ENCODE peak calls at places on chromosomes 4 and X, in eight cellular contexts. N, X, Q, E, P, Z, W and V are unnamed samples.

GRCh38 chrX:123736333-123736921 is 3.6 kb upstream of the THOC2 start:
- DNase-seq in N (no peak), X (peak; percentile 22), Q (peak; percentile 65), E (peak; percentile 78), P (no peak), Z (no peak), W (no peak), V (no peak)

GRCh38 chrX:24169211-24169610 is 19.7 kb downstream of the ZFX start:
- DNase-seq in N (no peak), X (no peak), Q (no peak), E (peak; percentile 44), P (peak; percentile 53), Z (no peak), W (no peak), V (no peak)

GRCh38 chrX:47169726-47170515 is 23.7 kb upstream of the UBA1 start:
- DNase-seq in N (no peak), X (no peak), Q (no peak), E (peak; percentile 64), P (no peak), Z (no peak), W (peak; percentile 64), V (no peak)

GRCh38 chrX:100962811-100963210 is 6.7 kb upstream of the ARL13A start:
- DNase-seq in N (no peak), X (no peak), Q (no peak), E (no peak), P (no peak), Z (no peak), W (no peak), V (no peak)

GRCh38 chr4:13903851-13904340 is 276.4 kb upstream of the BOD1L1 start:
- DNase-seq in N (no peak), X (no peak), Q (no peak), E (no peak), P (no peak), Z (no peak), W (no peak), V (no peak)

GRCh38 chrX:136176399-136176825 is 29.1 kb downstream of the FHL1 start:
- DNase-seq in N (no peak), X (no peak), Q (peak; percentile 39), E (peak; percentile 91), P (no peak), Z (peak; percentile 64), W (no peak), V (no peak)

GRCh38 chr4:25160714-25161598 is 707 bp upstream of the SEPSECS start:
- DNase-seq in N (no peak), X (peak; percentile 31), Q (peak; percentile 1), E (no peak), P (peak; percentile 19), Z (no peak), W (no peak), V (no peak)

GRCh38 chrX:107565916-107566602 is 62.3 kb upstream of the PRPS1 start:
- DNase-seq in N (no peak), X (no peak), Q (peak; percentile 51), E (peak; percentile 52), P (no peak), Z (peak; percentile 47), W (no peak), V (no peak)

GRCh38 chr4:153649572-153649991 is 34.5 kb upstream of the TLR2 start:
- DNase-seq in N (no peak), X (no peak), Q (peak; percentile 61), E (peak; percentile 59), P (peak; percentile 73), Z (no peak), W (no peak), V (no peak)

GRCh38 chr4:20305976-20306375 is 54.3 kb downstream of the SLIT2 start:
- DNase-seq in N (no peak), X (no peak), Q (no peak), E (peak; percentile 55), P (no peak), Z (no peak), W (no peak), V (no peak)

GRCh38 chr4:57094482-57095223 is 15.5 kb downstream of the IGFBP7 start:
- DNase-seq in N (no peak), X (no peak), Q (peak; percentile 34), E (peak; percentile 75), P (no peak), Z (no peak), W (no peak), V (no peak)

GRCh38 chr4:73208376-73208775 is 50.2 kb downstream of the ANKRD17 start:
- DNase-seq in N (no peak), X (no peak), Q (peak; percentile 54), E (peak; percentile 75), P (no peak), Z (no peak), W (no peak), V (no peak)

GRCh38 chr4:22500128-22500611 is 15.7 kb downstream of the ADGRA3 start:
- DNase-seq in N (peak; percentile 58), X (no peak), Q (peak; percentile 73), E (no peak), P (no peak), Z (no peak), W (no peak), V (no peak)

GRCh38 chrX:9912341-9912740 is 54.8 kb upstream of the CLDN34 start:
- DNase-seq in N (no peak), X (no peak), Q (peak; percentile 67), E (no peak), P (no peak), Z (no peak), W (no peak), V (no peak)

GRCh38 chr4:166913926-166914325 is 320.4 kb downstream of the SPOCK3 start:
- DNase-seq in N (no peak), X (no peak), Q (no peak), E (no peak), P (no peak), Z (no peak), W (no peak), V (no peak)

GRCh38 chrX:57044226-57044625 is 48.9 kb upstream of the SPIN3 start:
- DNase-seq in N (no peak), X (no peak), Q (peak; percentile 12), E (no peak), P (no peak), Z (no peak), W (no peak), V (no peak)
- H3K4me3 ChIP-seq in N (no peak overlapping the region), X (no peak overlapping the region), Q (no peak overlapping the region), E (no peak overlapping the region), P (no peak overlapping the region), Z (no peak overlapping the region), W (no peak overlapping the region), V (no peak overlapping the region)

DNA sequence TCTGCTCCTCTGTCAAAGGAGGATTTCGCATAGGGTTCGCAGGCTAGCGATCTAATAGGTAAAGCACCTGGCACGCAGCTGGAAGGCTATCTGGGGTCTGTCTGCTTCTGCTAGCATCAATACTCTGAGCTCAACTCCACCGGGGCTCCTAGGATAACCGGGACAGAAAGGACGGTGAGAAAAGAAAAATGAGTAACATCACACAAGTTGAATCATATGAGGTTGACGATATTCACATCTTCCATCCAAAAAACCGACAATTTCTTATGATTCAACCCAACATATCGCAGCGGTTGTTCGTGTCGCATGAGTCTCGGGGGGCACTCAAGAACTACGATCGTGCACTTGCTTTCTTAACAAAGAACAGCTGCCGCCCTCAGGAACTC is 1.8 kb downstream of the PROM1 start:
- DNase-seq in N (no peak), X (no peak), Q (no peak), E (peak; percentile 5), P (no peak), Z (no peak), W (no peak), V (no peak)
- H3K4me3 ChIP-seq in N (peak overlapping the region; percentile 57), X (no peak overlapping the region), Q (no peak overlapping the region), E (no peak overlapping the region), P (no peak overlapping the region), Z (peak overlapping the region; percentile 59), W (peak overlapping the region; percentile 15), V (peak overlapping the region; percentile 52)

GRCh38 chr4:185657191-185657590 is 121.9 kb upstream of the PDLIM3 start:
- DNase-seq in N (no peak), X (no peak), Q (no peak), E (no peak), P (no peak), Z (no peak), W (no peak), V (peak; percentile 56)

GRCh38 chr4:185654311-185654710 is 119.0 kb upstream of the PDLIM3 start:
- DNase-seq in N (no peak), X (no peak), Q (no peak), E (no peak), P (no peak), Z (no peak), W (no peak), V (no peak)

GRCh38 chr4:185657699-185658098 is 122.4 kb upstream of the PDLIM3 start:
- DNase-seq in N (no peak), X (no peak), Q (no peak), E (no peak), P (no peak), Z (no peak), W (no peak), V (no peak)

GRCh38 chr4:185654965-185655554 is 119.8 kb upstream of the PDLIM3 start:
- DNase-seq in N (no peak), X (no peak), Q (no peak), E (no peak), P (no peak), Z (no peak), W (no peak), V (no peak)

DNA sequence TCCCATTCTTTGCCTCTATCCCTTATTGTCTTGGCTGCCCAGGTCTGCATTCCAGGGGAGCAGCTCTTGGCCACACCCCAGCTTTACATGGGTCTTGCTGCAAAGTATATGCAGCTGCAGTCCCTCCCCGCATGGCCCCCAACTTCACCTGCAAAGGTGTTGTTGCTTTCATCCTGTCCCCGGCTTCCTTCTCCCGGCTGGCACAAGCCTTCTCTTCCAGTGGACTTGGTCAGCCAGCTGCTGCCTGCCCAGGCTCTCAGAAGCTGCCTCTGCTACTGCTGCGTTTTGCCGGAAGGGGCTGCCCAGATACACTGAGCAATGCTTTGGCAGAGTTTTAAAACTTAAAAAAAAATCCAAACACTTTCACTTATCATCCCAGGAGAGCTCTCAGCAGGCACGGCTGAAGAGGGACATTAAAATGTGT is 121.2 kb upstream of the PDLIM3 start:
- DNase-seq in N (no peak), X (no peak), Q (peak; percentile 46), E (peak; percentile 39), P (no peak), Z (no peak), W (peak; percentile 80), V (peak; percentile 35)
- H3K4me3 ChIP-seq in N (peak overlapping the region; percentile 19), X (no peak overlapping the region), Q (peak overlapping the region; percentile 14), E (no peak overlapping the region), P (no peak overlapping the region), Z (no peak overlapping the region), W (peak overlapping the region; percentile 75), V (peak overlapping the region; percentile 33)

GRCh38 chrX:72182924-72183323 is 1.4 kb downstream of the PIN4 start:
- DNase-seq in N (no peak), X (no peak), Q (no peak), E (no peak), P (no peak), Z (no peak), W (no peak), V (no peak)

GRCh38 chrX:72181178-72182125 is at the start of gene PIN4:
- DNase-seq in N (peak; percentile 93), X (peak; percentile 93), Q (peak; percentile 93), E (peak; percentile 96), P (peak; percentile 94), Z (peak; percentile 83), W (peak; percentile 94), V (peak; percentile 92)

DNA sequence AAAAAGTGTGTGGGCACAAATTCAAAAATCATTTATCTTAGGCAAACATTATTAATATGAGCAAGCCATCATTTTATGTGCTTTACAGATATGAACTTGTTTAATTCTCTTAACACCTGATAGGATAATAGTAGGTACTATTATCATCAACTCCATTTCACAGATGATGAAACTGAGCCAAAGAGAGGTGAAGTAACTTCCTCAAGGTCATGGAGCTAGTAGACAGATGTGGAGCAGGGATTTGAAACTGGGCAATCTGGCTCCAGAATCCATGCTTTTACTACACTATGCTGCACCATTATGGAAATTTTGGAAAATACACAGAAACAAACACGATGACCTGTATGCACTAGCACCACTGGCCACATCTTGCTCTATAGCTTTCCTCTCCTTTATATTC is 1.0 kb upstream of the PIN4 start:
- DNase-seq in N (no peak), X (no peak), Q (no peak), E (no peak), P (peak; percentile 5), Z (no peak), W (no peak), V (no peak)
- H3K4me3 ChIP-seq in N (no peak overlapping the region), X (peak overlapping the region; percentile 77), Q (no peak overlapping the region), E (no peak overlapping the region), P (peak overlapping the region; percentile 99), Z (peak overlapping the region; percentile 91), W (no peak overlapping the region), V (peak overlapping the region; percentile 92)